ENCODE peak calls at places on chromosome 10, in five cellular contexts. N, M, O, J and Q are unnamed samples.
A peak's percentile ranks its signal among the peaks of the same experiment; 100 is the strongest.

GRCh38 chr10:32412499-32412853 is 33.5 kb upstream of the CCDC7 start:
- DNase-seq in N (peak; percentile 72), M (no peak), O (no peak), J (no peak), Q (no peak)

GRCh38 chr10:120574986-120575385 is 118.0 kb downstream of the PLPP4 start:
- DNase-seq in J (no peak), O (no peak), M (no peak), N (no peak), Q (no peak)

GRCh38 chr10:126972622-126973414 is 67.6 kb downstream of the DOCK1 start:
- DNase-seq in J (no peak), O (no peak), N (peak; percentile 96), M (no peak), Q (peak; percentile 51)

GRCh38 chr10:124283215-124284046 is 135.3 kb downstream of the OAT start:
- DNase-seq in M (no peak), O (no peak), J (no peak), N (no peak), Q (no peak)

GRCh38 chr10:121990015-121990677 is 1.2 kb downstream of the TACC2 start:
- DNase-seq in O (no peak), J (no peak), N (no peak), M (no peak), Q (peak; percentile 24)

GRCh38 chr10:62613429-62613828 is 191.1 kb upstream of the ADO start:
- DNase-seq in M (no peak), N (peak; percentile 54), J (no peak), O (no peak), Q (no peak)

GRCh38 chr10:127552446-127552845 is 3.3 kb downstream of the NPS start:
- DNase-seq in M (no peak), N (no peak), O (no peak), J (no peak), Q (no peak)

GRCh38 chr10:110544958-110545537 is 22.4 kb upstream of the SMC3 start:
- DNase-seq in O (no peak), M (no peak), N (peak; percentile 92), J (no peak), Q (no peak)

GRCh38 chr10:112950714-112951348 is 784 bp downstream of the TCF7L2 start:
- DNase-seq in J (no peak), M (peak; percentile 8), O (no peak), N (peak; percentile 53), Q (peak; percentile 14)

GRCh38 chr10:64896582-64896981 is 1375.4 kb downstream of the REEP3 start:
- DNase-seq in O (no peak), M (no peak), J (no peak), N (no peak), Q (no peak)

GRCh38 chr10:132626019-132626760 is 88.6 kb downstream of the INPP5A start:
- DNase-seq in N (no peak), J (no peak), O (no peak), M (no peak), Q (no peak)

GRCh38 chr10:114396455-114396854 is 7.8 kb downstream of the AFAP1L2 start:
- DNase-seq in J (no peak), M (no peak), O (no peak), N (no peak), Q (no peak)

GRCh38 chr10:117419921-117420320 is 44.7 kb upstream of the PDZD8 start:
- DNase-seq in J (no peak), O (no peak), N (peak; percentile 7), M (no peak), Q (no peak)

GRCh38 chr10:61842755-61843497 is 58.6 kb upstream of the ARID5B start:
- DNase-seq in J (no peak), O (no peak), N (peak; percentile 66), M (no peak), Q (no peak)

GRCh38 chr10:1560535-1561192 is 176.7 kb downstream of the ADARB2 start:
- DNase-seq in O (no peak), J (no peak), M (no peak), N (no peak), Q (no peak)

GRCh38 chr10:49171326-49172140 is 16.7 kb downstream of the TMEM273 start:
- DNase-seq in O (no peak), J (no peak), N (no peak), M (no peak), Q (no peak)

GRCh38 chr10:13971586-13972475 is 358.9 kb downstream of the FRMD4A start:
- DNase-seq in N (peak; percentile 35), O (no peak), J (no peak), M (no peak), Q (no peak)

GRCh38 chr10:27155073-27155754 is at the start of gene MASTL:
- DNase-seq in J (peak; percentile 88), O (peak; percentile 91), N (peak; percentile 96), M (peak; percentile 96), Q (peak; percentile 92)

GRCh38 chr10:59965899-59966650 is 59.7 kb upstream of the CCDC6 start:
- DNase-seq in O (no peak), N (no peak), J (no peak), M (no peak), Q (no peak)

GRCh38 chr10:117175215-117175900 is 21.9 kb upstream of the KCNK18 start:
- DNase-seq in N (no peak), J (no peak), O (no peak), M (no peak), Q (no peak)